ENCODE peak calls at places on chromosomes 1 and 21, in eight cellular contexts. One of them, this sample, is unnamed.

GRCh38 chr1:205438213-205439158 is 16.6 kb upstream of the LEMD1 start:
- DNase-seq in ovary: peak; percentile 91
- DNase-seq in heart right ventricle: peak; percentile 90
- DNase-seq in OCI-LY7: peak; percentile 38
- DNase-seq in upper lobe of left lung: peak; percentile 82
- DNase-seq in transverse colon: peak; percentile 87
- DNase-seq in Caco-2: peak; percentile 31
- DNase-seq in fibroblast of lung: peak; percentile 73
- DNase-seq in this sample: peak; percentile 90

GRCh38 chr21:22575165-22575584 is 1577.0 kb downstream of the NCAM2 start:
- DNase-seq in ovary: no peak
- DNase-seq in heart right ventricle: no peak
- DNase-seq in OCI-LY7: peak; percentile 62
- DNase-seq in upper lobe of left lung: no peak
- DNase-seq in transverse colon: no peak
- DNase-seq in Caco-2: no peak
- DNase-seq in fibroblast of lung: no peak
- DNase-seq in this sample: no peak

GRCh38 chr1:116911166-116911553 is 1.4 kb downstream of the PTGFRN start:
- DNase-seq in ovary: peak; percentile 26
- DNase-seq in heart right ventricle: no peak
- DNase-seq in OCI-LY7: no peak
- DNase-seq in upper lobe of left lung: no peak
- DNase-seq in transverse colon: no peak
- DNase-seq in Caco-2: no peak
- DNase-seq in fibroblast of lung: no peak
- DNase-seq in this sample: no peak

GRCh38 chr1:84303154-84303830 is 1.8 kb downstream of the SAMD13 start:
- DNase-seq in ovary: no peak
- DNase-seq in heart right ventricle: no peak
- DNase-seq in OCI-LY7: peak; percentile 33
- DNase-seq in upper lobe of left lung: no peak
- DNase-seq in transverse colon: no peak
- DNase-seq in Caco-2: no peak
- DNase-seq in fibroblast of lung: peak; percentile 34
- DNase-seq in this sample: peak; percentile 28

GRCh38 chr1:245016700-245017099 is 138.1 kb upstream of the KIF26B start:
- DNase-seq in ovary: no peak
- DNase-seq in heart right ventricle: no peak
- DNase-seq in OCI-LY7: no peak
- DNase-seq in upper lobe of left lung: peak; percentile 42
- DNase-seq in transverse colon: no peak
- DNase-seq in Caco-2: no peak
- DNase-seq in fibroblast of lung: no peak
- DNase-seq in this sample: no peak

GRCh38 chr21:31366825-31367224 is 22.8 kb upstream of the TIAM1 start:
- DNase-seq in ovary: no peak
- DNase-seq in heart right ventricle: no peak
- DNase-seq in OCI-LY7: no peak
- DNase-seq in upper lobe of left lung: no peak
- DNase-seq in transverse colon: no peak
- DNase-seq in Caco-2: no peak
- DNase-seq in fibroblast of lung: peak; percentile 86
- DNase-seq in this sample: no peak

GRCh38 chr1:231571904-231572303 is 43.4 kb downstream of the TSNAX start:
- DNase-seq in ovary: no peak
- DNase-seq in heart right ventricle: peak; percentile 33
- DNase-seq in OCI-LY7: no peak
- DNase-seq in upper lobe of left lung: no peak
- DNase-seq in transverse colon: no peak
- DNase-seq in Caco-2: no peak
- DNase-seq in fibroblast of lung: no peak
- DNase-seq in this sample: no peak

GRCh38 chr1:235821361-235821981 is 45.2 kb downstream of the LYST start:
- DNase-seq in ovary: no peak
- DNase-seq in heart right ventricle: no peak
- DNase-seq in OCI-LY7: no peak
- DNase-seq in upper lobe of left lung: no peak
- DNase-seq in transverse colon: no peak
- DNase-seq in Caco-2: no peak
- DNase-seq in fibroblast of lung: peak; percentile 65
- DNase-seq in this sample: no peak

DNA sequence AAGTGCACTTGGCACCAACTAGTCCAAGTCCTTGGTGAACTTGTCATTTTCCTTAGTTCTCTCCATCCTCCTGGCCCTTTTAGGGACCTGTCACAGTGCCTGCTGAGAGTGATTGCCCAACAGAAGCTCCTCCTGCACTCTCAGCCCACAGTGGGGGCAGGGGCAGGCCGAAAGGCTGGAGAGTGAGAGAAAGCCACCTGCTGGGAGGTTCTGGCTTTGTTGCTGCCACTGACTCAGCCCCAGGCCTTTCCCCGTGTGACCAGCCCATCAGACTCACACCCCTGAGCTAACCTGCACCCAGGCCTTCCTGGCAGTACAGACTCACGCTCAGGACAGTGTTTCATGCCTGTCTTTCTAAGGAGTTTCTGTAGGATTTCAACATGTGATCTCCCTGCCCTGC is 17.1 kb upstream of the PROK1 start:
- DNase-seq in ovary: no peak
- DNase-seq in heart right ventricle: peak; percentile 23
- DNase-seq in OCI-LY7: peak; percentile 34
- DNase-seq in upper lobe of left lung: peak; percentile 90
- DNase-seq in transverse colon: no peak
- DNase-seq in Caco-2: peak; percentile 81
- DNase-seq in fibroblast of lung: peak; percentile 17
- DNase-seq in this sample: no peak
- H3K4me1 ChIP-seq in ovary: peaks cover 1% of the 10 kb centered on the region
- H3K4me1 ChIP-seq in heart right ventricle: peaks cover 22% of the 10 kb centered on the region
- H3K4me1 ChIP-seq in OCI-LY7: peaks cover 12% of the 10 kb centered on the region
- H3K4me1 ChIP-seq in upper lobe of left lung: peaks cover 15% of the 10 kb centered on the region
- H3K4me1 ChIP-seq in transverse colon: no peaks in the 10 kb centered on the region
- H3K4me1 ChIP-seq in Caco-2: peaks cover 27% of the 10 kb centered on the region
- H3K4me1 ChIP-seq in fibroblast of lung: no peaks in the 10 kb centered on the region
- H3K4me1 ChIP-seq in this sample: no peaks in the 10 kb centered on the region

GRCh38 chr1:167766538-167766937 is 44.8 kb downstream of the MPZL1 start:
- DNase-seq in ovary: no peak
- DNase-seq in heart right ventricle: no peak
- DNase-seq in OCI-LY7: no peak
- DNase-seq in upper lobe of left lung: no peak
- DNase-seq in transverse colon: no peak
- DNase-seq in Caco-2: no peak
- DNase-seq in fibroblast of lung: no peak
- DNase-seq in this sample: no peak

GRCh38 chr1:167763525-167764220 is 41.9 kb downstream of the MPZL1 start:
- DNase-seq in ovary: no peak
- DNase-seq in heart right ventricle: no peak
- DNase-seq in OCI-LY7: no peak
- DNase-seq in upper lobe of left lung: no peak
- DNase-seq in transverse colon: no peak
- DNase-seq in Caco-2: no peak
- DNase-seq in fibroblast of lung: no peak
- DNase-seq in this sample: no peak

GRCh38 chr1:167767794-167768193 is 46.0 kb downstream of the MPZL1 start:
- DNase-seq in ovary: no peak
- DNase-seq in heart right ventricle: no peak
- DNase-seq in OCI-LY7: no peak
- DNase-seq in upper lobe of left lung: no peak
- DNase-seq in transverse colon: no peak
- DNase-seq in Caco-2: no peak
- DNase-seq in fibroblast of lung: no peak
- DNase-seq in this sample: no peak

GRCh38 chr1:167764458-167765330 is 42.9 kb downstream of the MPZL1 start:
- DNase-seq in ovary: no peak
- DNase-seq in heart right ventricle: no peak
- DNase-seq in OCI-LY7: no peak
- DNase-seq in upper lobe of left lung: no peak
- DNase-seq in transverse colon: no peak
- DNase-seq in Caco-2: no peak
- DNase-seq in fibroblast of lung: no peak
- DNase-seq in this sample: no peak

DNA sequence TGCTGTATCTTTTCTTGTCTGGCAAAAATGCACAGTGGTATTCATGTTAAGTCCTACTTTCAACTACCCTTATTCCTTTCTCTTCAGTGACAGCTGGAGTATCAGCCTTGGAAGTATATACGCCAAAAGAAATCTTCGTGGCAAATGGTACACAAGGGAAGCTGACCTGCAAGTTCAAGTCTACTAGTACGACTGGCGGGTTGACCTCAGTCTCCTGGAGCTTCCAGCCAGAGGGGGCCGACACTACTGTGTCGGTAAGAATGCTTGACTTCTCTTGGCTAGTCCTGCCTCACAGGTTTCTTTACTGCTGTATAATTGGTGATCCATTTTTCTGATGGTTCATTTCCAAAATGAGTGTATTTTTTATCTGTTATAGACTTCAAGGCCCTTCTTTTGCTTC is 43.7 kb downstream of the MPZL1 start:
- DNase-seq in ovary: no peak
- DNase-seq in heart right ventricle: no peak
- DNase-seq in OCI-LY7: no peak
- DNase-seq in upper lobe of left lung: no peak
- DNase-seq in transverse colon: no peak
- DNase-seq in Caco-2: no peak
- DNase-seq in fibroblast of lung: no peak
- DNase-seq in this sample: no peak
- H3K36me3 ChIP-seq in ovary: no peaks in the 10 kb centered on the region
- H3K36me3 ChIP-seq in heart right ventricle: no peaks in the 10 kb centered on the region
- H3K36me3 ChIP-seq in OCI-LY7: peaks cover 47% of the 10 kb centered on the region
- H3K36me3 ChIP-seq in upper lobe of left lung: peaks cover 2% of the 10 kb centered on the region
- H3K36me3 ChIP-seq in transverse colon: no peaks in the 10 kb centered on the region
- H3K36me3 ChIP-seq in Caco-2: peaks cover 4% of the 10 kb centered on the region
- H3K36me3 ChIP-seq in fibroblast of lung: no peaks in the 10 kb centered on the region
- H3K36me3 ChIP-seq in this sample: no peaks in the 10 kb centered on the region

DNA sequence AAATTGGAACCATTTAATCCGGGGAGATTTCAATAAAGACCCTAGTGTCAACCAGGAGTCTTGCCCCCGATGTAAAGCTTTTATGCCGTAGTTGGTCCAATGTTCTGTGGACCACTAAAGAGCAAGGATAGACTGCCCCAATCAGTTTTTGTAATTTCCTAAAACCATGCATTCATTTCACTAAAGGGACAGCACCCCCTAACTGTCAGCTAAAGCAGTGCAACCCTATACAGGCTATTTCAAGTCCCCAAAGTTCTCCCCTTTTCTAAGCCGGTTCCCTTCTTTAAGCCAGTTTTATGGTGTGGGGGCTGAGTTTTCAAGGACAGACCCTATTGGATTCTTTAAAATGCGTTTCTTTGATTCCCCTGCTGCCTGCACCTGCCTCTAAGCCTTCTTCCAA is 12.7 kb upstream of the PDPN start:
- DNase-seq in ovary: no peak
- DNase-seq in heart right ventricle: no peak
- DNase-seq in OCI-LY7: peak; percentile 43
- DNase-seq in upper lobe of left lung: no peak
- DNase-seq in transverse colon: no peak
- DNase-seq in Caco-2: no peak
- DNase-seq in fibroblast of lung: no peak
- DNase-seq in this sample: no peak
- TF ChIP-seq CTCF in ovary: no peak
- TF ChIP-seq CTCF in heart right ventricle: peak; percentile 52
- TF ChIP-seq CTCF in OCI-LY7: peak; percentile 82
- TF ChIP-seq CTCF in upper lobe of left lung: no peak
- TF ChIP-seq CTCF in transverse colon: no peak
- TF ChIP-seq CTCF in Caco-2: peak; percentile 27
- TF ChIP-seq CTCF in fibroblast of lung: no peak
- TF ChIP-seq CTCF in this sample: no peak

GRCh38 chr1:220189750-220190347 is 82.4 kb downstream of the RAB3GAP2 start:
- DNase-seq in ovary: no peak
- DNase-seq in heart right ventricle: no peak
- DNase-seq in OCI-LY7: peak; percentile 43
- DNase-seq in upper lobe of left lung: no peak
- DNase-seq in transverse colon: no peak
- DNase-seq in Caco-2: peak; percentile 5
- DNase-seq in fibroblast of lung: peak; percentile 60
- DNase-seq in this sample: no peak
- H3K4me1 ChIP-seq in ovary: no peaks in the 10 kb centered on the region
- H3K4me1 ChIP-seq in heart right ventricle: no peaks in the 10 kb centered on the region
- H3K4me1 ChIP-seq in OCI-LY7: no peaks in the 10 kb centered on the region
- H3K4me1 ChIP-seq in upper lobe of left lung: no peaks in the 10 kb centered on the region
- H3K4me1 ChIP-seq in transverse colon: no peaks in the 10 kb centered on the region
- H3K4me1 ChIP-seq in Caco-2: no peaks in the 10 kb centered on the region
- H3K4me1 ChIP-seq in fibroblast of lung: no peaks in the 10 kb centered on the region
- H3K4me1 ChIP-seq in this sample: no peaks in the 10 kb centered on the region

DNA sequence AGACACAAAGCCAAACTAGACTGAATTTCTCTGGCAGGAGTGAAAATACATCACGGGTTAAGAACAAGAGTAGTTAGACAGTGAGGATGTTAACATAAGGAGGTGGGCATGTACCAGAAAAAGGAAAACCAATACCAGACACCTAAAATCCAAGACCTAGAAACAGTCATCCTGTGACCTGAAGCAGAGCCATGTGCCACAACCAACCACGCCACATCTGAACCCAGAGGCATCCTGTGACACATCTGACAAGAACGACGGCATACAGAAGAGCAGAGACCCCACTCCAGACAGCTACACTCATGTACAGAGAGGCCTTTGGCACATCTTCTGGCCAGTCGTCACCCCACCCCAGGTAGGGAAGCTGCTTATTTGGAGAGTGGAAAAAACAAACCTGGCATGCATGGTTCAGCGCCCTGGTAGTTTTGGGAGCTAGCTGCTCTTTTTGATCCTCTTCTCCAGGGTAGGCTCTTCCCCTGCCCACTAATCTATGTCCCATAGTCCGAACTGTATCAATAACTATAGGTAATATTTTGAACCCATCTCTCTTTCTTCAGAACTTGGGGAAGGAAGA is 72.1 kb downstream of the SLC45A1 start:
- DNase-seq in ovary: no peak
- DNase-seq in heart right ventricle: no peak
- DNase-seq in OCI-LY7: no peak
- DNase-seq in upper lobe of left lung: no peak
- DNase-seq in transverse colon: no peak
- DNase-seq in Caco-2: no peak
- DNase-seq in fibroblast of lung: no peak
- DNase-seq in this sample: no peak
- H3K36me3 ChIP-seq in ovary: no peaks in the 10 kb centered on the region
- H3K36me3 ChIP-seq in heart right ventricle: no peaks in the 10 kb centered on the region
- H3K36me3 ChIP-seq in OCI-LY7: peaks cover 95% of the 10 kb centered on the region
- H3K36me3 ChIP-seq in upper lobe of left lung: peaks cover 5% of the 10 kb centered on the region
- H3K36me3 ChIP-seq in transverse colon: no peaks in the 10 kb centered on the region
- H3K36me3 ChIP-seq in Caco-2: no peaks in the 10 kb centered on the region
- H3K36me3 ChIP-seq in fibroblast of lung: peaks cover 7% of the 10 kb centered on the region
- H3K36me3 ChIP-seq in this sample: no peaks in the 10 kb centered on the region